ENCODE peak calls at places on chromosomes 2 and 18, in five cellular contexts. One of them, this sample, is unnamed.

GRCh38 chr2:142954488-142954887 is 77.0 kb downstream of the KYNU start:
- DNase-seq in transverse colon: no peak
- DNase-seq in A549: no peak
- DNase-seq in stomach: no peak
- DNase-seq in K562: no peak
- DNase-seq in this sample: no peak

GRCh38 chr2:18518116-18519111 is 42.0 kb downstream of the RDH14 start:
- DNase-seq in transverse colon: no peak
- DNase-seq in A549: no peak
- DNase-seq in stomach: no peak
- DNase-seq in K562: no peak
- DNase-seq in this sample: no peak

GRCh38 chr2:203470371-203470770 is 64.7 kb downstream of the RAPH1 start:
- DNase-seq in transverse colon: peak; percentile 22
- DNase-seq in A549: no peak
- DNase-seq in stomach: peak; percentile 45
- DNase-seq in K562: no peak
- DNase-seq in this sample: no peak

GRCh38 chr18:22676423-22676822 is 256.7 kb upstream of the RBBP8 start:
- DNase-seq in transverse colon: no peak
- DNase-seq in A549: no peak
- DNase-seq in stomach: no peak
- DNase-seq in K562: no peak
- DNase-seq in this sample: no peak

GRCh38 chr2:15729709-15730544 is 138.3 kb downstream of the DDX1 start:
- DNase-seq in transverse colon: no peak
- DNase-seq in A549: no peak
- DNase-seq in stomach: peak; percentile 1
- DNase-seq in K562: no peak
- DNase-seq in this sample: no peak

GRCh38 chr2:225994748-225995405 is 595.4 kb downstream of the NYAP2 start:
- DNase-seq in transverse colon: no peak
- DNase-seq in A549: no peak
- DNase-seq in stomach: no peak
- DNase-seq in K562: no peak
- DNase-seq in this sample: no peak

GRCh38 chr2:216126943-216127342 is 17.8 kb downstream of the XRCC5 start:
- DNase-seq in transverse colon: no peak
- DNase-seq in A549: no peak
- DNase-seq in stomach: no peak
- DNase-seq in K562: no peak
- DNase-seq in this sample: no peak

GRCh38 chr2:180980943-180981898 is 816 bp downstream of the UBE2E3 start:
- DNase-seq in transverse colon: peak; percentile 25
- DNase-seq in A549: no peak
- DNase-seq in stomach: peak; percentile 33
- DNase-seq in K562: no peak
- DNase-seq in this sample: peak; percentile 59

GRCh38 chr2:143778981-143779380 is 649.8 kb downstream of the ARHGAP15 start:
- DNase-seq in transverse colon: no peak
- DNase-seq in A549: no peak
- DNase-seq in stomach: no peak
- DNase-seq in K562: no peak
- DNase-seq in this sample: no peak

GRCh38 chr2:231665208-231665921 is 43.0 kb upstream of the PTMA start:
- DNase-seq in transverse colon: no peak
- DNase-seq in A549: no peak
- DNase-seq in stomach: no peak
- DNase-seq in K562: no peak
- DNase-seq in this sample: no peak

GRCh38 chr18:9013926-9014373 is 88.5 kb upstream of the NDUFV2 start:
- DNase-seq in transverse colon: no peak
- DNase-seq in A549: no peak
- DNase-seq in stomach: no peak
- DNase-seq in K562: no peak
- DNase-seq in this sample: no peak

GRCh38 chr2:84858123-84858522 is 22.8 kb downstream of the TRABD2A start:
- DNase-seq in transverse colon: no peak
- DNase-seq in A549: no peak
- DNase-seq in stomach: no peak
- DNase-seq in K562: no peak
- DNase-seq in this sample: no peak

GRCh38 chr2:54457326-54458023 is 1.3 kb downstream of the SPTBN1 start:
- DNase-seq in transverse colon: no peak
- DNase-seq in A549: peak; percentile 39
- DNase-seq in stomach: peak; percentile 39
- DNase-seq in K562: no peak
- DNase-seq in this sample: peak; percentile 77

GRCh38 chr18:45221363-45221762 is 393.9 kb upstream of the SLC14A2 start:
- DNase-seq in transverse colon: no peak
- DNase-seq in A549: no peak
- DNase-seq in stomach: no peak
- DNase-seq in K562: no peak
- DNase-seq in this sample: no peak

GRCh38 chr18:23883277-23883790 is 131.2 kb upstream of the TTC39C start:
- DNase-seq in transverse colon: no peak
- DNase-seq in A549: no peak
- DNase-seq in stomach: no peak
- DNase-seq in K562: no peak
- DNase-seq in this sample: no peak

GRCh38 chr2:241994086-241994485 is 124.6 kb downstream of the RTP5 start:
- DNase-seq in transverse colon: no peak
- DNase-seq in A549: no peak
- DNase-seq in stomach: peak; percentile 21
- DNase-seq in K562: no peak
- DNase-seq in this sample: no peak

GRCh38 chr2:31191931-31192330 is 25.4 kb downstream of the CAPN14 start:
- DNase-seq in transverse colon: no peak
- DNase-seq in A549: no peak
- DNase-seq in stomach: no peak
- DNase-seq in K562: no peak
- DNase-seq in this sample: no peak

GRCh38 chr2:42092084-42092996 is 44.5 kb downstream of the PKDCC start:
- DNase-seq in transverse colon: peak; percentile 49
- DNase-seq in A549: no peak
- DNase-seq in stomach: peak; percentile 55
- DNase-seq in K562: no peak
- DNase-seq in this sample: no peak

GRCh38 chr2:150487537-150488429 is at the start of gene RND3:
- DNase-seq in transverse colon: peak; percentile 97
- DNase-seq in A549: peak; percentile 86
- DNase-seq in stomach: peak; percentile 96
- DNase-seq in K562: peak; percentile 67
- DNase-seq in this sample: peak; percentile 99

GRCh38 chr2:39225564-39225963 is 18.2 kb downstream of the CDKL4 start:
- DNase-seq in transverse colon: no peak
- DNase-seq in A549: no peak
- DNase-seq in stomach: no peak
- DNase-seq in K562: no peak
- DNase-seq in this sample: no peak

DNA sequence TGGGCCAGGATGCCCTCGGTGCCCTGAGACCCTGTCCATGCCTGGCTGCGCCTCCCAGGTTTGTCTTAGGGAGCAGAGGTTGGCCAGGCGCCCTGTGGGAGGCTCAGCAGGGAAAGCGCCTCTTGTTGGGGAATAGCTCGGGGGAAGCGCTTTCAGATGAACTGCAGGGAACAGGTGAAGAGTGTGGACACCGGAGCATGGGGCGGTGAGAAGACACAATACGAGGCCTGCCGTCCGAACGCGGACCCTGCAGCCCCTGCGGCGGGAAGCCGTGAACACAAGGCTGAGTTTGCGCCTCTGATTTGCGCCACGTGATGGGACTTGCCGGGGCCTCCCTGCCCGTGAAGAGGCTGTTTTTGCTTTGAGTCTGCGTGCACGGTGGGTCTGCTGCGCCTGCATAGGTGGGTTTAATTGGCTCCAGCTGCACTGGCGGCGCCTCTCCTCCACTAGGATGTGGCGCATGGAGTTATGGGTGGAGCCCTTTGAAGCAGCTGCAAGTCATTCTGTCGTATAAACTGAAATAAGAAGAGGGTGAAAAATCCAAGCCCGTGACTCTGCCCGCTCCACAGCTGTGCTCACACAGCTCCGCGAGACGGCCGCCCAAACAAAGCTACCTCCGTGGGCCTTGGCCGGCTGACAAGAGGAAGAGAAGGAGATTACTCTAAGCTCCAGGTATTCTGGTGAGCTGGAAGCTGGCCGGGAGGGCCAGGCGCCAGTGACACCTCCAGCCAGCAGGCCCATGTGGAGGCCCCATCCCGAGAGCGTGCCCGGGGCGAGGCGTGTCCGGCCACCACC is 103.5 kb upstream of the CTDP1 start:
- DNase-seq in transverse colon: peak; percentile 13
- DNase-seq in A549: no peak
- DNase-seq in stomach: peak; percentile 78
- DNase-seq in K562: no peak
- DNase-seq in this sample: peak; percentile 74
- TF ChIP-seq EP300 in transverse colon: no peak
- TF ChIP-seq EP300 in A549: no peak
- TF ChIP-seq EP300 in stomach: no peak
- TF ChIP-seq EP300 in K562: no peak
- TF ChIP-seq EP300 in this sample: no peak

GRCh38 chr2:218323526-218324472 is 31.5 kb upstream of the TMBIM1 start:
- DNase-seq in transverse colon: peak; percentile 30
- DNase-seq in A549: peak; percentile 13
- DNase-seq in stomach: no peak
- DNase-seq in K562: no peak
- DNase-seq in this sample: no peak
- TF ChIP-seq POLR2A in transverse colon: no peak
- TF ChIP-seq POLR2A in A549: no peak
- TF ChIP-seq POLR2A in stomach: no peak
- TF ChIP-seq POLR2A in K562: no peak
- TF ChIP-seq POLR2A in this sample: no peak

GRCh38 chr2:43152186-43152585 is 74.2 kb downstream of the ZFP36L2 start:
- DNase-seq in transverse colon: no peak
- DNase-seq in A549: no peak
- DNase-seq in stomach: no peak
- DNase-seq in K562: no peak
- DNase-seq in this sample: no peak
- TF ChIP-seq EP300 in transverse colon: no peak
- TF ChIP-seq EP300 in A549: no peak
- TF ChIP-seq EP300 in stomach: no peak
- TF ChIP-seq EP300 in K562: no peak
- TF ChIP-seq EP300 in this sample: no peak

GRCh38 chr18:49560277-49561126 is 1.4 kb upstream of the LIPG start:
- DNase-seq in transverse colon: peak; percentile 56
- DNase-seq in A549: no peak
- DNase-seq in stomach: no peak
- DNase-seq in K562: no peak
- DNase-seq in this sample: no peak
- TF ChIP-seq POLR2A in transverse colon: peak; percentile 66
- TF ChIP-seq POLR2A in A549: no peak
- TF ChIP-seq POLR2A in stomach: no peak
- TF ChIP-seq POLR2A in K562: no peak
- TF ChIP-seq POLR2A in this sample: no peak

DNA sequence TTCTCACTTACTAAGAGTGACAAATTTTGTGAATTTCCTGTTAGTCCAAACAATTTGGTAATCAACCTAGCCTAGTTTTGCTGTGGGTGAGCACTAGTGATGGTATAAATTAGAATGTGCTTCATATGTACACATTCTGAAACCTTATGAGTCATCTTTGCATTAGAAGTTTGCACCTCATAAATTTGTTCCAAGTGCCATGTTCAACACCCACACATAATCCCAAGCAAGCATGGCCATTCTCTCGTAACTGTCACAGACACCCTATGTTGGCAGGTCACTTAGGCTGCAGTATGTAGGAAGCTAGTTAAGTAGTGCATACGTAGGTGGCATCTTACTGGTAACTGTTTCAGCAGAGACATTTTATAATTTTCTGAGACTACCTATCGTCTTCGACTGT is 46.9 kb downstream of the NAB1 start:
- DNase-seq in transverse colon: no peak
- DNase-seq in A549: no peak
- DNase-seq in stomach: no peak
- DNase-seq in K562: no peak
- DNase-seq in this sample: no peak
- TF ChIP-seq EP300 in transverse colon: no peak
- TF ChIP-seq EP300 in A549: no peak
- TF ChIP-seq EP300 in stomach: no peak
- TF ChIP-seq EP300 in K562: no peak
- TF ChIP-seq EP300 in this sample: no peak

GRCh38 chr2:134862674-134863073 is 24.3 kb downstream of the ACMSD start:
- DNase-seq in transverse colon: no peak
- DNase-seq in A549: no peak
- DNase-seq in stomach: no peak
- DNase-seq in K562: no peak
- DNase-seq in this sample: no peak
- TF ChIP-seq POLR2A in transverse colon: no peak
- TF ChIP-seq POLR2A in A549: no peak
- TF ChIP-seq POLR2A in stomach: no peak
- TF ChIP-seq POLR2A in K562: no peak
- TF ChIP-seq POLR2A in this sample: no peak